ENCODE peak calls at places on chromosome 6, in six cellular contexts. E is PC-3, T is AG10803, F is astrocyte of the spinal cord, C is AG09309, S is IMR-90. H is an unnamed sample.

GRCh38 chr6:36817176-36817817 is 21.9 kb downstream of the CPNE5 start:
- DNase-seq in E (no peak), T (no peak), F (no peak), C (no peak), S (no peak), H (no peak)

GRCh38 chr6:92159046-92159445 is 1260.3 kb downstream of the EPHA7 start:
- DNase-seq in E (no peak), T (no peak), F (no peak), C (no peak), S (no peak), H (no peak)

GRCh38 chr6:121993362-121993761 is 406.1 kb upstream of the HSF2 start:
- DNase-seq in E (no peak), T (no peak), F (no peak), C (no peak), S (no peak), H (no peak)

GRCh38 chr6:132259070-132259469 is 142.2 kb downstream of the MOXD1 start:
- DNase-seq in E (peak; percentile 40), T (peak; percentile 52), F (peak; percentile 52), C (no peak), S (peak; percentile 58), H (peak; percentile 76)

GRCh38 chr6:149045404-149045803 is 272.1 kb upstream of the TAB2 start:
- DNase-seq in E (no peak), T (no peak), F (no peak), C (no peak), S (no peak), H (no peak)

GRCh38 chr6:6659600-6660327 is 71.2 kb downstream of the LY86 start:
- DNase-seq in E (no peak), T (no peak), F (no peak), C (no peak), S (no peak), H (no peak)

GRCh38 chr6:109397020-109397419 is 14.8 kb upstream of the CD164 start:
- DNase-seq in E (peak; percentile 46), T (peak; percentile 20), F (peak; percentile 14), C (no peak), S (peak; percentile 44), H (peak; percentile 62)

GRCh38 chr6:2680264-2680908 is 70.3 kb downstream of the MYLK4 start:
- DNase-seq in E (no peak), T (no peak), F (no peak), C (no peak), S (no peak), H (no peak)

GRCh38 chr6:31829633-31830492 is 2.3 kb downstream of the HSPA1B start:
- DNase-seq in E (peak; percentile 65), T (peak; percentile 51), F (peak; percentile 69), C (no peak), S (peak; percentile 56), H (peak; percentile 70)

GRCh38 chr6:42378125-42378524 is 73.6 kb downstream of the TRERF1 start:
- DNase-seq in E (no peak), T (no peak), F (no peak), C (no peak), S (no peak), H (no peak)

GRCh38 chr6:3751730-3752537 is 421 bp upstream of the PXDC1 start:
- DNase-seq in E (peak; percentile 88), T (peak; percentile 94), F (peak; percentile 94), C (peak; percentile 69), S (peak; percentile 93), H (peak; percentile 94)

GRCh38 chr6:48541669-48542068 is 430.7 kb upstream of the PTCHD4 start:
- DNase-seq in E (peak; percentile 84), T (no peak), F (no peak), C (no peak), S (no peak), H (peak; percentile 4)

GRCh38 chr6:44569931-44570385 is 182.5 kb downstream of the CDC5L start:
- DNase-seq in E (no peak), T (peak; percentile 87), F (peak; percentile 61), C (peak; percentile 24), S (peak; percentile 7), H (no peak)

GRCh38 chr6:111813247-111814162 is 59.7 kb downstream of the FYN start:
- DNase-seq in E (peak; percentile 77), T (peak; percentile 80), F (peak; percentile 84), C (peak; percentile 75), S (peak; percentile 74), H (peak; percentile 58)

GRCh38 chr6:159252955-159253508 is 83.8 kb downstream of the FNDC1 start:
- DNase-seq in E (peak; percentile 39), T (peak; percentile 77), F (peak; percentile 69), C (no peak), S (peak; percentile 45), H (peak; percentile 74)

GRCh38 chr6:147961473-147962141 is 381.0 kb upstream of the SASH1 start:
- DNase-seq in E (no peak), T (no peak), F (no peak), C (no peak), S (no peak), H (no peak)

GRCh38 chr6:142927274-142927586 is 17.7 kb downstream of the HIVEP2 start:
- DNase-seq in E (no peak), T (no peak), F (no peak), C (no peak), S (no peak), H (no peak)

GRCh38 chr6:26295691-26296555 is 69.1 kb upstream of the BTN3A2 start:
- DNase-seq in E (peak; percentile 93), T (peak; percentile 55), F (peak; percentile 80), C (no peak), S (peak; percentile 92), H (peak; percentile 92)

GRCh38 chr6:13289789-13290318 is 38.5 kb downstream of the TBC1D7 start:
- DNase-seq in E (no peak), T (no peak), F (no peak), C (no peak), S (no peak), H (peak; percentile 13)

GRCh38 chr6:26217714-26218075 is 130.5 kb downstream of the HFE start:
- DNase-seq in E (peak; percentile 59), T (no peak), F (peak; percentile 32), C (no peak), S (no peak), H (peak; percentile 37)

GRCh38 chr6:117346142-117346930 is 79.4 kb downstream of the ROS1 start:
- DNase-seq in E (peak; percentile 69), T (peak; percentile 34), F (peak; percentile 49), C (no peak), S (peak; percentile 28), H (peak; percentile 41)

GRCh38 chr6:145534986-145535385 is 200.3 kb downstream of the EPM2A start:
- DNase-seq in E (no peak), T (no peak), F (no peak), C (no peak), S (no peak), H (no peak)

GRCh38 chr6:73131706-73132105 is 93.6 kb downstream of the KHDC1L start:
- DNase-seq in E (peak; percentile 32), T (peak; percentile 36), F (peak; percentile 9), C (no peak), S (peak; percentile 29), H (no peak)

GRCh38 chr6:7073810-7074525 is 33.8 kb upstream of the RREB1 start:
- DNase-seq in E (no peak), T (no peak), F (no peak), C (no peak), S (no peak), H (no peak)

GRCh38 chr6:3724451-3725144 is 26.9 kb downstream of the PXDC1 start:
- DNase-seq in E (no peak), T (peak; percentile 32), F (no peak), C (no peak), S (no peak), H (no peak)

GRCh38 chr6:36682328-36683144 is 4.0 kb downstream of the CDKN1A start:
- DNase-seq in E (peak; percentile 88), T (peak; percentile 42), F (no peak), C (no peak), S (no peak), H (peak; percentile 25)

GRCh38 chr6:155599571-155599970 is 143.9 kb upstream of the NOX3 start:
- DNase-seq in E (no peak), T (no peak), F (no peak), C (no peak), S (no peak), H (no peak)

GRCh38 chr6:22008248-22008836 is 288.5 kb downstream of the PRL start:
- DNase-seq in E (no peak), T (no peak), F (no peak), C (no peak), S (peak; percentile 77), H (no peak)

GRCh38 chr6:74356385-74356784 is 660.4 kb downstream of the CD109 start:
- DNase-seq in E (peak; percentile 65), T (peak; percentile 35), F (no peak), C (no peak), S (peak; percentile 25), H (peak; percentile 15)

GRCh38 chr6:66361886-66362285 is 654.9 kb upstream of the EYS start:
- DNase-seq in E (no peak), T (no peak), F (no peak), C (no peak), S (no peak), H (no peak)

GRCh38 chr6:75418233-75418632 is 75.4 kb downstream of the FILIP1 start:
- DNase-seq in E (peak; percentile 16), T (peak; percentile 69), F (no peak), C (no peak), S (no peak), H (no peak)

GRCh38 chr6:53151676-53152075 is 3.0 kb upstream of the GCM1 start:
- DNase-seq in E (peak; percentile 43), T (no peak), F (no peak), C (no peak), S (no peak), H (peak; percentile 34)
- TF ChIP-seq CTCF in E (peak; percentile 56), T (peak; percentile 36), F (peak; percentile 21), C (peak; percentile 34), S (peak; percentile 11), H (peak; percentile 57)

GRCh38 chr6:41072836-41073202 is at the start of gene NFYA:
- DNase-seq in E (no peak), T (no peak), F (no peak), C (peak; percentile 96), S (peak; percentile 99), H (no peak)
- H3K4me3 ChIP-seq in E (peak within 1 kb of the TSS; percentile 85), T (peak within 1 kb of the TSS; percentile 89), F (peak within 1 kb of the TSS; percentile 88), C (peak within 1 kb of the TSS; percentile 89), S (peak within 1 kb of the TSS; percentile 72), H (peak within 1 kb of the TSS; percentile 84)

GRCh38 chr6:10510592-10511367 is 10.4 kb upstream of the GCNT2 start:
- DNase-seq in E (peak; percentile 77), T (peak; percentile 11), F (peak; percentile 51), C (no peak), S (peak; percentile 15), H (peak; percentile 42)
- TF ChIP-seq CTCF in E (peak; percentile 92), T (peak; percentile 48), F (peak; percentile 74), C (peak; percentile 75), S (peak; percentile 48), H (peak; percentile 68)

GRCh38 chr6:168428863-168429262 is 12.1 kb upstream of the SMOC2 start:
- DNase-seq in E (no peak), T (no peak), F (no peak), C (no peak), S (no peak), H (no peak)

GRCh38 chr6:168428052-168428829 is 12.7 kb upstream of the SMOC2 start:
- DNase-seq in E (no peak), T (no peak), F (no peak), C (no peak), S (no peak), H (no peak)

GRCh38 chr6:168432196-168432595 is 8.8 kb upstream of the SMOC2 start:
- DNase-seq in E (no peak), T (no peak), F (no peak), C (no peak), S (no peak), H (no peak)

GRCh38 chr6:168437751-168438150 is 3.2 kb upstream of the SMOC2 start:
- DNase-seq in E (no peak), T (no peak), F (no peak), C (no peak), S (no peak), H (no peak)

GRCh38 chr6:168433898-168434297 is 7.1 kb upstream of the SMOC2 start:
- DNase-seq in E (no peak), T (no peak), F (no peak), C (no peak), S (no peak), H (no peak)
- H3K4me3 ChIP-seq in E (no peak overlapping the region), T (no peak overlapping the region), F (no peak overlapping the region), C (no peak overlapping the region), S (no peak overlapping the region), H (no peak overlapping the region)

H was measured in choroid plexus epithelial cell.